ENCODE peak calls at places on chromosomes 7 and 10, in seven cellular contexts. H, P, W, B, R, E and M are unnamed samples. For H3K4me1 and H3K9me3, the result is how much of the 10 kb centered on the place peaks cover.

GRCh38 chr10:103053659-103054581 is 135.8 kb downstream of the CNNM2 start:
- DNase-seq in R (peak), B (peak), W (peak), H (peak), P (peak), E (peak), M (peak)

GRCh38 chr10:16183989-16184643 is 252.7 kb upstream of the PTER start:
- DNase-seq in B (peak), W (no peak), H (no peak), R (no peak), E (peak), P (no peak), M (no peak)

GRCh38 chr10:78349165-78349516 is 315.5 kb downstream of the RPS24 start:
- DNase-seq in W (no peak), B (no peak), P (no peak), E (no peak), R (peak), H (no peak), M (no peak)

GRCh38 chr10:119491941-119492340 is 50.6 kb downstream of the RGS10 start:
- DNase-seq in B (no peak), H (no peak), P (no peak), W (no peak), R (no peak), E (no peak), M (no peak)

GRCh38 chr10:17074548-17074860 is 55.1 kb downstream of the CUBN start:
- DNase-seq in E (peak), R (no peak), B (peak), H (no peak), W (no peak), P (no peak), M (no peak)

GRCh38 chr7:98400538-98401427 is at the start of gene BAIAP2L1:
- DNase-seq in H (peak), P (no peak), B (peak), R (peak), E (peak), W (peak), M (peak)

GRCh38 chr10:117536862-117537435 is 5.6 kb upstream of the EMX2 start:
- DNase-seq in H (no peak), R (peak), W (no peak), B (no peak), P (no peak), E (no peak), M (no peak)

GRCh38 chr7:125033506-125033905 is 103.9 kb upstream of the POT1 start:
- DNase-seq in P (no peak), R (no peak), E (no peak), W (no peak), H (no peak), B (no peak), M (peak)

GRCh38 chr7:40299097-40299496 is 164.3 kb downstream of the SUGCT start:
- DNase-seq in R (no peak), B (peak), H (no peak), E (peak), W (no peak), P (no peak), M (no peak)

GRCh38 chr10:5356479-5356763 is 8.3 kb upstream of the UCN3 start:
- DNase-seq in H (no peak), E (no peak), B (peak), R (no peak), W (no peak), P (no peak), M (no peak)

GRCh38 chr10:3538850-3539531 is 246.0 kb downstream of the KLF6 start:
- DNase-seq in B (peak), W (no peak), P (peak), R (no peak), E (peak), H (no peak), M (no peak)

GRCh38 chr7:139661043-139661440 is 116.8 kb downstream of the HIPK2 start:
- DNase-seq in P (no peak), W (no peak), H (no peak), E (no peak), B (no peak), R (no peak), M (no peak)

GRCh38 chr7:98265841-98266271 is 13.8 kb upstream of the TECPR1 start:
- DNase-seq in E (no peak), H (no peak), B (peak), R (no peak), P (no peak), W (no peak), M (no peak)

GRCh38 chr7:73865738-73866445 is 4.9 kb downstream of the TMEM270 start:
- DNase-seq in P (no peak), H (no peak), E (no peak), W (no peak), B (peak), R (no peak), M (peak)

GRCh38 chr7:152112829-152113228 is 87.4 kb downstream of the GALNT11 start:
- DNase-seq in W (no peak), B (no peak), H (no peak), P (no peak), R (no peak), E (no peak), M (no peak)

GRCh38 chr10:24901686-24902399 is 50.6 kb downstream of the PRTFDC1 start:
- DNase-seq in B (peak), P (no peak), E (peak), H (no peak), W (peak), R (peak), M (peak)

GRCh38 chr10:30980951-30981616 is 50.6 kb downstream of the ZNF438 start:
- DNase-seq in W (peak), R (peak), E (peak), B (peak), H (no peak), P (peak), M (peak)

GRCh38 chr7:149814494-149814893 is 23.7 kb upstream of the ZNF862 start:
- DNase-seq in R (no peak), B (no peak), E (no peak), P (no peak), W (no peak), H (no peak), M (no peak)

GRCh38 chr10:119625570-119626280 is 25.5 kb upstream of the BAG3 start:
- DNase-seq in R (no peak), W (no peak), E (no peak), B (no peak), P (no peak), H (no peak), M (no peak)

GRCh38 chr10:69795242-69795934 is 6.3 kb upstream of the COL13A1 start:
- DNase-seq in W (no peak), B (no peak), P (no peak), H (no peak), R (no peak), E (no peak), M (no peak)

GRCh38 chr10:22505923-22506685 is 160.8 kb downstream of the SPAG6 start:
- DNase-seq in W (peak), B (peak), E (peak), R (no peak), H (peak), P (no peak), M (no peak)

GRCh38 chr10:63145782-63146181 is 12.7 kb downstream of the NRBF2 start:
- DNase-seq in R (no peak), B (peak), H (no peak), W (no peak), E (no peak), P (no peak), M (no peak)

GRCh38 chr7:76217942-76218566 is 16.4 kb downstream of the SRRM3 start:
- DNase-seq in W (no peak), H (no peak), E (no peak), R (no peak), B (no peak), P (no peak), M (no peak)

GRCh38 chr7:55019329-55019690 is 493 bp downstream of the EGFR start:
- DNase-seq in B (peak), W (peak), R (peak), P (no peak), H (no peak), E (no peak), M (peak)

GRCh38 chr7:149599636-149600206 is 102.1 kb upstream of the ZNF746 start:
- DNase-seq in P (no peak), B (no peak), R (no peak), H (no peak), W (no peak), E (no peak), M (no peak)

DNA sequence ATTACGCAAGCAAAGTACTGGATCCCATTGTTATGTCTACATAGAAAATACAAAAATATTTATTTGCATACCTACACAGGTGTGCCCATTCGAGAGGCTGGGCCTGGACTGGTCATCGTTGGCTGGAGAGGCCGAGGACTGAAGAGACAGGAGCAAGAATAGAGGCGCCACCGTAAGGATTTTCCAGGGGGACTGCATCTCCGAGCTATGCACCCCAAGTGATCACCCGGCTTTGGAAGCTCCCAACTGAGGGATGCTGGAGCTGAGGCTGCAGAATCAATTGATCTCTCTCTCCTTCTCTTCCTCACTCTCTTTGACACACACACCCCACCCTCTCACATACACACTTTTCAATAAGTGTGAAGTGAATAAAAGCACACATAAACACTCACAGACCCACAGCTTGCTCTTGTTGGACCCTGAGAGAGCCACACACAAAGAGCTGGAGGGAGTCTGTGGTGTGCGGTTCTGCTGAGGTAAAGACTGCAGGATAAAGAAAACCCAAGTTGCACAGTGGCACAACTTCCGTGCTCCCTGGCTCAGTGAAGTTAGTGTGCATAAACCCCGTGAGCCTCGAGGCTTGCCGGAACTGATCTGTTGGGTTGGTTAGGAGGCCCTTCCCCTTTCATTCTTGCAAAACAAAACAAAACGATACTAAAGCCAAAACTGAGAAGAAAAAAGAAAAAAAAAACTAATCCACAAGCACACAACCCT is at the start of gene AOAH:
- DNase-seq in P (peak), H (peak), W (peak), E (no peak), R (no peak), B (no peak), M (peak)
- H3K4me1 ChIP-seq in P (under half), H (half or more), W (under half), E (under half), R (under half), B (under half), M (under half)

GRCh38 chr7:138223402-138223872 is 147.2 kb downstream of the AKR1D1 start:
- DNase-seq in B (no peak), P (no peak), H (no peak), W (no peak), R (no peak), E (no peak), M (no peak)
- H3K9me3 ChIP-seq in B (under half), P (under half), H (under half), W (under half), R (under half), E (under half), M (under half)

GRCh38 chr10:124707546-124707945 is 36.6 kb downstream of the FAM53B start:
- DNase-seq in E (no peak), P (no peak), W (no peak), R (no peak), H (no peak), B (no peak), M (no peak)
- H3K4me1 ChIP-seq in E (under half), P (under half), W (under half), R (under half), H (under half), B (under half), M (under half)

GRCh38 chr7:158389514-158390425 is 197.9 kb downstream of the PTPRN2 start:
- DNase-seq in R (no peak), H (no peak), B (no peak), P (no peak), E (no peak), W (no peak), M (no peak)
- H3K9me3 ChIP-seq in R (under half), H (under half), B (under half), P (under half), E (half or more), W (under half), M (under half)